ENCODE peak calls at places on chromosomes 7 and 10, in six cellular contexts. N, M, B, W, L and X are unnamed samples.

GRCh38 chr7:42096681-42097637 is 140.1 kb downstream of the GLI3 start:
- DNase-seq in N (no peak), M (no peak), B (peak), W (no peak), L (peak), X (no peak)

GRCh38 chr7:18614841-18615240 is 119.3 kb downstream of the HDAC9 start:
- DNase-seq in N (no peak), M (no peak), B (no peak), W (no peak), L (no peak), X (no peak)

GRCh38 chr7:12244129-12244528 is 33.0 kb downstream of the TMEM106B start:
- DNase-seq in N (peak), M (no peak), B (peak), W (no peak), L (peak), X (no peak)

GRCh38 chr7:1809601-1810258 is 139.7 kb downstream of the ELFN1 start:
- DNase-seq in N (no peak), M (no peak), B (no peak), W (no peak), L (no peak), X (no peak)

GRCh38 chr7:29146888-29147609 is 712 bp upstream of the CPVL start:
- DNase-seq in N (peak), M (no peak), B (peak), W (no peak), L (peak), X (no peak)

GRCh38 chr7:79434867-79435266 is 18.6 kb downstream of the MAGI2 start:
- DNase-seq in N (peak), M (no peak), B (peak), W (no peak), L (no peak), X (no peak)

GRCh38 chr7:41319601-41320000 is 383.3 kb downstream of the INHBA start:
- DNase-seq in N (peak), M (no peak), B (peak), W (no peak), L (no peak), X (no peak)

GRCh38 chr7:110144599-110144998 is 946.3 kb upstream of the LRRN3 start:
- DNase-seq in N (no peak), M (no peak), B (no peak), W (no peak), L (no peak), X (no peak)

GRCh38 chr10:67934331-67934730 is 49.9 kb downstream of the SIRT1 start:
- DNase-seq in N (no peak), M (no peak), B (no peak), W (no peak), L (no peak), X (no peak)

GRCh38 chr7:42014625-42015412 is 222.2 kb downstream of the GLI3 start:
- DNase-seq in N (peak), M (peak), B (no peak), W (no peak), L (peak), X (no peak)

GRCh38 chr10:131391991-131392390 is 80.5 kb upstream of the TCERG1L start:
- DNase-seq in N (no peak), M (no peak), B (no peak), W (no peak), L (no peak), X (no peak)

GRCh38 chr7:14846405-14846804 is 56.1 kb downstream of the DGKB start:
- DNase-seq in N (no peak), M (no peak), B (no peak), W (no peak), L (no peak), X (no peak)

GRCh38 chr7:90569368-90569767 is 26.8 kb upstream of the CDK14 start:
- DNase-seq in N (no peak), M (no peak), B (no peak), W (no peak), L (no peak), X (no peak)

GRCh38 chr10:132443605-132443997 is 46.6 kb downstream of the PWWP2B start:
- DNase-seq in N (no peak), M (peak), B (no peak), W (no peak), L (no peak), X (no peak)

GRCh38 chr10:97380513-97380912 is 20.6 kb downstream of the RRP12 start:
- DNase-seq in N (no peak), M (no peak), B (no peak), W (no peak), L (no peak), X (no peak)

GRCh38 chr10:54139819-54140428 is 661.1 kb downstream of the PCDH15 start:
- DNase-seq in N (no peak), M (no peak), B (no peak), W (no peak), L (no peak), X (no peak)

GRCh38 chr7:92602352-92603088 is 12.3 kb upstream of the FAM133B start:
- DNase-seq in N (no peak), M (no peak), B (peak), W (no peak), L (no peak), X (no peak)

GRCh38 chr7:17940302-17941170 is at the start of gene SNX13:
- DNase-seq in N (peak), M (peak), B (peak), W (peak), L (peak), X (peak)

GRCh38 chr10:96683065-96683464 is 37.2 kb downstream of the PIK3AP1 start:
- DNase-seq in N (no peak), M (no peak), B (no peak), W (no peak), L (no peak), X (peak)

GRCh38 chr10:116147162-116147906 is 125.7 kb downstream of the GFRA1 start:
- DNase-seq in N (no peak), M (peak), B (no peak), W (no peak), L (no peak), X (no peak)

GRCh38 chr10:73899401-73899780 is 11.5 kb upstream of the PLAU start:
- DNase-seq in N (peak), M (no peak), B (peak), W (no peak), L (no peak), X (peak)

GRCh38 chr7:78985509-78985908 is 468.0 kb downstream of the MAGI2 start:
- DNase-seq in N (no peak), M (no peak), B (no peak), W (no peak), L (no peak), X (no peak)

GRCh38 chr10:46540412-46541016 is 15.9 kb downstream of the GPRIN2 start:
- DNase-seq in N (no peak), M (no peak), B (no peak), W (no peak), L (peak), X (no peak)

GRCh38 chr10:49053053-49053997 is 62.0 kb downstream of the VSTM4 start:
- DNase-seq in N (no peak), M (no peak), B (no peak), W (no peak), L (no peak), X (no peak)

GRCh38 chr10:113093188-113094113 is 143.4 kb downstream of the TCF7L2 start:
- DNase-seq in N (peak), M (no peak), B (no peak), W (no peak), L (no peak), X (no peak)

GRCh38 chr10:48981310-48981907 is 41.8 kb upstream of the LRRC18 start:
- DNase-seq in N (peak), M (peak), B (peak), W (no peak), L (peak), X (peak)

GRCh38 chr7:124784879-124785818 is 19.6 kb upstream of the GPR37 start:
- DNase-seq in N (peak), M (no peak), B (peak), W (peak), L (peak), X (peak)

GRCh38 chr10:117667831-117668230 is 125.3 kb downstream of the EMX2 start:
- DNase-seq in N (no peak), M (no peak), B (no peak), W (no peak), L (no peak), X (no peak)

GRCh38 chr7:158809596-158809995 is 19.7 kb downstream of the ESYT2 start:
- DNase-seq in N (peak), M (no peak), B (no peak), W (no peak), L (no peak), X (no peak)

GRCh38 chr7:38748056-38748610 is 117.0 kb upstream of the AMPH start:
- DNase-seq in N (no peak), M (no peak), B (peak), W (no peak), L (no peak), X (no peak)

GRCh38 chr7:680411-681127 is 45.9 kb upstream of the DNAAF5 start:
- DNase-seq in N (no peak), M (no peak), B (no peak), W (no peak), L (no peak), X (no peak)

GRCh38 chr7:99730262-99730810 is 4.7 kb downstream of the CYP3A7 start:
- DNase-seq in N (no peak), M (no peak), B (no peak), W (no peak), L (no peak), X (no peak)